ENCODE peak calls at places on chromosomes 16 and 17, in ten cellular contexts. D is HEK293T; E is NCI-H1436; J is SW480; B is IMR-90; I is Kasumi-1; M is progenitor cell of endocrine pancreas; K is activated CD8-positive, alpha-beta memory T cell treated with anti-CD3 and anti-CD28 coated beads for 48 hours; O is naive B cell; S is fibroblast of mammary gland. A is an unnamed sample.

GRCh38 chr17:46819906-46820351 is 1.4 kb upstream of the WNT3 start:
- DNase-seq in D (no peak), E (no peak), J (no peak), B (no peak), I (no peak), M (no peak), K (no peak), O (no peak), S (no peak), A (no peak)

GRCh38 chr17:50903604-50904521 is 37.7 kb upstream of the TOB1 start:
- DNase-seq in D (no peak), E (no peak), J (no peak), B (peak; percentile 84), I (no peak), M (no peak), K (no peak), O (no peak), S (peak; percentile 70), A (no peak)

GRCh38 chr16:53995378-53995777 is 291.2 kb downstream of the IRX3 start:
- DNase-seq in D (no peak), E (no peak), J (no peak), B (no peak), I (no peak), M (no peak), K (no peak), O (no peak), S (no peak), A (no peak)

GRCh38 chr16:83247767-83248372 is 559.9 kb upstream of the HSBP1 start:
- DNase-seq in D (no peak), E (no peak), J (no peak), B (no peak), I (no peak), M (no peak), K (no peak), O (no peak), S (no peak), A (no peak)

GRCh38 chr17:46964315-46965265 is 14.5 kb downstream of the RPRML start:
- DNase-seq in D (peak; percentile 42), E (no peak), J (no peak), B (peak; percentile 41), I (peak; percentile 10), M (no peak), K (no peak), O (no peak), S (peak; percentile 28), A (no peak)

GRCh38 chr17:82230627-82231311 is 1.9 kb downstream of the SLC16A3 start:
- DNase-seq in D (no peak), E (no peak), J (no peak), B (peak; percentile 81), I (peak; percentile 62), M (peak; percentile 53), K (no peak), O (peak; percentile 48), S (peak; percentile 84), A (peak; percentile 66)

GRCh38 chr17:42660692-42661345 is 1.7 kb downstream of the TUBG2 start:
- DNase-seq in D (no peak), E (no peak), J (peak; percentile 50), B (peak; percentile 72), I (no peak), M (no peak), K (no peak), O (no peak), S (peak; percentile 89), A (no peak)

GRCh38 chr17:9765302-9765701 is 26.1 kb downstream of the DHRS7C start:
- DNase-seq in D (no peak), E (no peak), J (no peak), B (no peak), I (no peak), M (no peak), K (no peak), O (no peak), S (no peak), A (no peak)

GRCh38 chr16:87608400-87608985 is 6.2 kb downstream of the JPH3 start:
- DNase-seq in D (peak; percentile 77), E (no peak), J (peak; percentile 14), B (peak; percentile 52), I (peak; percentile 66), M (peak; percentile 83), K (peak; percentile 14), O (peak; percentile 9), S (peak; percentile 57), A (no peak)

GRCh38 chr17:79721993-79722671 is 8.6 kb upstream of the ENPP7 start:
- DNase-seq in D (peak; percentile 70), E (no peak), J (peak; percentile 70), B (no peak), I (peak; percentile 65), M (no peak), K (no peak), O (no peak), S (no peak), A (no peak)

GRCh38 chr16:50889746-50890145 is 147.9 kb downstream of the CYLD start:
- DNase-seq in D (no peak), E (no peak), J (no peak), B (no peak), I (no peak), M (no peak), K (no peak), O (no peak), S (no peak), A (no peak)

GRCh38 chr16:8853611-8854010 is 15.2 kb downstream of the CARHSP1 start:
- DNase-seq in D (no peak), E (no peak), J (no peak), B (no peak), I (no peak), M (no peak), K (no peak), O (no peak), S (no peak), A (no peak)

GRCh38 chr16:50699345-50700159 is 6.1 kb downstream of the NOD2 start:
- DNase-seq in D (no peak), E (no peak), J (no peak), B (peak; percentile 12), I (no peak), M (no peak), K (no peak), O (no peak), S (peak; percentile 71), A (no peak)

GRCh38 chr17:44901323-44901965 is 2.2 kb upstream of the EFTUD2 start:
- DNase-seq in D (no peak), E (no peak), J (peak; percentile 29), B (peak; percentile 79), I (no peak), M (no peak), K (no peak), O (no peak), S (peak; percentile 80), A (peak; percentile 45)

GRCh38 chr17:76834889-76835288 is 33.3 kb upstream of the MGAT5B start:
- DNase-seq in D (no peak), E (no peak), J (no peak), B (no peak), I (no peak), M (no peak), K (no peak), O (no peak), S (no peak), A (no peak)

GRCh38 chr16:27698266-27698665 is 148.3 kb downstream of the KATNIP start:
- DNase-seq in D (peak; percentile 63), E (no peak), J (no peak), B (no peak), I (no peak), M (no peak), K (no peak), O (no peak), S (no peak), A (no peak)

GRCh38 chr16:17149904-17150483 is 320.8 kb downstream of the XYLT1 start:
- DNase-seq in D (no peak), E (no peak), J (peak; percentile 11), B (no peak), I (no peak), M (no peak), K (no peak), O (no peak), S (no peak), A (no peak)

GRCh38 chr16:85419503-85420408 is 193.4 kb upstream of the GSE1 start:
- DNase-seq in D (no peak), E (no peak), J (no peak), B (no peak), I (no peak), M (no peak), K (no peak), O (no peak), S (no peak), A (no peak)